ENCODE peak calls at places on chromosomes 6 and 20, in eight cellular contexts. R, G, M, D, P, Y, B and L are unnamed samples.

GRCh38 chr20:9617940-9618339 is 103.5 kb downstream of the LAMP5 start:
- DNase-seq in M (peak), Y (peak), R (peak), G (peak), P (no peak), B (no peak), D (peak), L (peak)

GRCh38 chr6:20574355-20574754 is 40.1 kb downstream of the CDKAL1 start:
- DNase-seq in B (no peak), M (no peak), G (no peak), D (no peak), Y (no peak), R (no peak), P (no peak), L (no peak)

GRCh38 chr6:6006428-6007310 is at the start of gene NRN1:
- DNase-seq in M (peak), R (no peak), B (peak), P (no peak), G (no peak), Y (peak), D (no peak), L (no peak)

GRCh38 chr20:17542993-17543412 is 11.8 kb upstream of the BFSP1 start:
- DNase-seq in R (peak), M (peak), B (no peak), G (no peak), Y (peak), D (peak), P (no peak), L (no peak)

GRCh38 chr6:81561071-81561564 is 191.4 kb downstream of the TENT5A start:
- DNase-seq in M (peak), D (peak), G (no peak), P (no peak), B (no peak), R (no peak), Y (peak), L (peak)

GRCh38 chr6:9659848-9660247 is 755.0 kb downstream of the TFAP2A start:
- DNase-seq in M (no peak), P (no peak), R (no peak), D (no peak), Y (no peak), G (no peak), B (no peak), L (no peak)

GRCh38 chr6:146886587-146887446 is 288.0 kb downstream of the ADGB start:
- DNase-seq in P (no peak), B (no peak), Y (no peak), D (no peak), R (no peak), M (no peak), G (no peak), L (no peak)

GRCh38 chr6:22716721-22717120 is 147.4 kb downstream of the HDGFL1 start:
- DNase-seq in M (no peak), B (no peak), Y (no peak), D (no peak), P (no peak), R (no peak), G (peak), L (no peak)

GRCh38 chr6:147023581-147023980 is 180.6 kb upstream of the STXBP5 start:
- DNase-seq in G (no peak), M (no peak), Y (no peak), R (no peak), D (peak), B (no peak), P (no peak), L (no peak)

GRCh38 chr20:64041040-64041780 is 5.2 kb downstream of the C20orf204 start:
- DNase-seq in R (no peak), Y (no peak), M (no peak), D (no peak), G (no peak), B (no peak), P (no peak), L (no peak)

GRCh38 chr6:170087946-170088348 is 202.9 kb downstream of the DLL1 start:
- DNase-seq in Y (no peak), P (peak), B (peak), D (no peak), R (no peak), M (no peak), G (peak), L (no peak)

GRCh38 chr20:14824996-14825395 is 487.6 kb upstream of the FLRT3 start:
- DNase-seq in B (no peak), D (no peak), R (no peak), G (no peak), Y (no peak), P (no peak), M (no peak), L (no peak)

GRCh38 chr6:148342146-148343027 is at the start of gene SASH1:
- DNase-seq in G (peak), M (peak), R (peak), P (peak), D (peak), B (peak), Y (peak), L (peak)

GRCh38 chr6:134358320-134358719 is 40.4 kb upstream of the SGK1 start:
- DNase-seq in Y (no peak), G (no peak), P (no peak), D (peak), M (peak), B (no peak), R (peak), L (peak)

GRCh38 chr6:115577270-115577669 is 483.4 kb downstream of the FRK start:
- DNase-seq in M (no peak), G (no peak), D (no peak), R (no peak), P (no peak), B (no peak), Y (no peak), L (no peak)

GRCh38 chr20:49278036-49278816 is at the start of gene ZNFX1:
- DNase-seq in B (peak), D (peak), P (peak), R (peak), Y (peak), M (peak), G (peak), L (peak)
- TF ChIP-seq CTCF in B (peak), D (no peak), P (no peak), R (no peak), Y (no peak), M (no peak), G (peak), L (no peak)

GRCh38 chr20:11271920-11272594 is 598.3 kb upstream of the JAG1 start:
- DNase-seq in R (no peak), D (no peak), P (no peak), Y (no peak), M (no peak), B (no peak), G (no peak), L (no peak)

GRCh38 chr20:11275740-11276139 is 601.9 kb upstream of the JAG1 start:
- DNase-seq in M (no peak), Y (no peak), R (no peak), D (no peak), P (no peak), B (no peak), G (no peak), L (no peak)

GRCh38 chr20:11271319-11271718 is 597.5 kb upstream of the JAG1 start:
- DNase-seq in R (no peak), G (no peak), D (no peak), M (no peak), P (no peak), B (peak), Y (no peak), L (no peak)

GRCh38 chr20:11277170-11277569 is 603.4 kb upstream of the JAG1 start:
- DNase-seq in Y (no peak), M (no peak), B (no peak), G (no peak), R (no peak), P (no peak), D (no peak), L (no peak)

DNA sequence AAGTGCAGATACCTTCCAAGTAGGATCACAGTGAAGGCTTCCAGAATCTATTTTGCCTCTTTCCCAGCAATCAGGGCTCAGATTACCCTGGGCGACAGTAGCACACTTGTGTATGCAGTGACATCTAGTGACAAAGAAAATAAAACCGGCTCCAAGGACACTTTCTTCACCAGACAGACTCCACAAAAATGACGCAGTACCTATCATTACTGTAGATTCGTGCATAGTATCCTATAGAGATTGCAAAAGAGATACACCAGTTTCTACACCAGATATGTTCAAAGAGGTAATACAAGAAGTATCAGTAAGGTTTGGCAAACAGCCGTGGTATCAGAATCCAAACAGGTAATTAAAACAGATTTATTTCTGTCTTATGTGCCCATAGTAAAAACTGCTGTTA is 600.3 kb upstream of the JAG1 start:
- DNase-seq in R (peak), Y (peak), M (peak), G (peak), P (no peak), B (no peak), D (peak), L (peak)
- TF ChIP-seq CTCF in R (peak), Y (peak), M (peak), G (peak), P (peak), B (peak), D (peak), L (peak)

DNA sequence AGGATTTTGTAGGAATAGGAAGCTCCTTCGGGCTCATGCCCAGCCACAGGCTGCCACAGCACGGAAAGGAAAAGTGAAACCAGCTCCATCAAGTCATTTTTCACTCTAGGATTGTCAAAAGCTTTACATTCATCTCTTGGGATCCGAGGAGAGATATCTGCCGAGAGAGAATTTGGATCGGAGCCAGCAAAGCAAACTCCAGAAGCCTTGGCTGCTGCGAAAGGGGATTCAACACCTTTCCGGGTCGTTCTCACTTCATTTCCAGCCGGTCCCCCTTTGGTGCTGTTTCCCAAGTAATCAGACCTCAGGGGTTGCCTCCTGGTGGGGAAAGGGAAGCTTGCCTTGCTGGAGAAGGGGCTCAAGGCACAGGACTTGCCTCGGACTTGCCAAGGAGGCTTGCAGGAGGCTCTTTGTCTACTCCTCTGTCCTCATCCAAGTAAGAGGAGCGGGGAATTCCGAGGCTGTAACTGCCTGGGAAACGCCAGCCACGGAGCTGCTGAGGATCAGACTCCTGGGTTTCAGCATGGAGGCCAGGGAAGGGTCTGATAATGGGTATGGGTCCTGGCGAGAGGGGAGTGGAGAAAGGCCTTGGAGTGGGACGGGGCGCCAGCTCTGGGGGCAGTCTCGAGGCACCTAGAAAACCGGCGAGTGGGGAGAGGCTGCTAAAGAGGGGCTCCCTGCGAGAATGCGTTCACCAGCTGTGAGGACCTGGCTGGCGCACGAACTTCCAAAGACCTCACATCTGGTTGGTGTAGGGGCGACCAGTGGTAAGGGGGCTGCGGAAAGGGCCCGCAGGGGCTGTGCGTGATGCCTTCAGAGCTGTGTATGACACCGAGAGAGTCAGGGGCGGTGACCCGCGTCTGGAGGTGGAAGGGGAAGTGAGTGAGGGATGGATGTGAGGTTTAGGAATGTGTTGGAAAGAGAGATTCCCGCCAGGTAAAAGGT is 702 bp downstream of the ETV7 start:
- DNase-seq in B (peak), D (peak), R (peak), P (peak), Y (peak), M (peak), G (peak), L (peak)
- TF ChIP-seq CTCF in B (peak), D (no peak), R (peak), P (peak), Y (peak), M (peak), G (no peak), L (no peak)

GRCh38 chr6:25341923-25342619 is 62.9 kb downstream of the CARMIL1 start:
- DNase-seq in G (no peak), D (no peak), Y (no peak), R (no peak), B (peak), P (no peak), M (no peak), L (no peak)
- TF ChIP-seq CTCF in G (no peak), D (no peak), Y (no peak), R (no peak), B (peak), P (no peak), M (no peak), L (no peak)

GRCh38 chr6:119090256-119090655 is 11.8 kb upstream of the FAM184A start:
- DNase-seq in G (no peak), Y (no peak), P (no peak), D (no peak), R (peak), B (no peak), M (no peak), L (peak)
- TF ChIP-seq CTCF in G (no peak), Y (no peak), P (no peak), D (no peak), R (no peak), B (no peak), M (no peak), L (no peak)

GRCh38 chr6:142542704-142543233 is 241.0 kb downstream of the ADGRG6 start:
- DNase-seq in R (peak), M (peak), G (peak), Y (peak), B (no peak), D (peak), P (no peak), L (peak)

GRCh38 chr6:142543576-142543975 is 241.8 kb downstream of the ADGRG6 start:
- DNase-seq in M (no peak), R (no peak), D (no peak), P (no peak), Y (no peak), G (no peak), B (no peak), L (no peak)

GRCh38 chr6:142534484-142534883 is 232.7 kb downstream of the ADGRG6 start:
- DNase-seq in M (no peak), G (no peak), R (no peak), Y (no peak), D (no peak), B (no peak), P (no peak), L (no peak)

GRCh38 chr6:142537612-142538478 is 236.0 kb downstream of the ADGRG6 start:
- DNase-seq in R (peak), P (no peak), Y (no peak), D (peak), M (peak), B (peak), G (no peak), L (peak)
- TF ChIP-seq CTCF in R (peak), P (peak), Y (peak), D (peak), M (peak), B (peak), G (no peak), L (peak)